ENCODE peak calls at places on chromosomes 16 and 17, in five cellular contexts. One of them, this sample, is unnamed. For H3K9me3, the result is how much of the 10 kb centered on the place peaks cover.

GRCh38 chr17:74223901-74224300 is 10.5 kb downstream of the TTYH2 start:
- DNase-seq in A549: no peak
- DNase-seq in HepG2: no peak
- DNase-seq in H1: no peak
- DNase-seq in K562: no peak
- DNase-seq in this sample: no peak

GRCh38 chr17:2023692-2024571 is 1.2 kb downstream of the RTN4RL1 start:
- DNase-seq in A549: peak
- DNase-seq in HepG2: no peak
- DNase-seq in H1: peak
- DNase-seq in K562: peak
- DNase-seq in this sample: no peak

GRCh38 chr16:1019234-1019933 is 37.8 kb downstream of the SOX8 start:
- DNase-seq in A549: no peak
- DNase-seq in HepG2: no peak
- DNase-seq in H1: no peak
- DNase-seq in K562: no peak
- DNase-seq in this sample: no peak

GRCh38 chr17:58172369-58173071 is 5.7 kb downstream of the OR4D2 start:
- DNase-seq in A549: peak
- DNase-seq in HepG2: peak
- DNase-seq in H1: no peak
- DNase-seq in K562: peak
- DNase-seq in this sample: no peak

GRCh38 chr16:22220076-22220453 is 14.0 kb downstream of the EEF2K start:
- DNase-seq in A549: no peak
- DNase-seq in HepG2: no peak
- DNase-seq in H1: no peak
- DNase-seq in K562: no peak
- DNase-seq in this sample: no peak

GRCh38 chr17:76701471-76701967 is 9.2 kb downstream of the MXRA7 start:
- DNase-seq in A549: no peak
- DNase-seq in HepG2: peak
- DNase-seq in H1: no peak
- DNase-seq in K562: no peak
- DNase-seq in this sample: no peak

GRCh38 chr17:44610871-44611270 is 45.4 kb upstream of the MEIOC start:
- DNase-seq in A549: no peak
- DNase-seq in HepG2: no peak
- DNase-seq in H1: no peak
- DNase-seq in K562: peak
- DNase-seq in this sample: peak

GRCh38 chr17:79749156-79749815 is 18.5 kb downstream of the ENPP7 start:
- DNase-seq in A549: no peak
- DNase-seq in HepG2: no peak
- DNase-seq in H1: no peak
- DNase-seq in K562: no peak
- DNase-seq in this sample: no peak

GRCh38 chr16:57480127-57480753 is 6.1 kb downstream of the DOK4 start:
- DNase-seq in A549: peak
- DNase-seq in HepG2: peak
- DNase-seq in H1: no peak
- DNase-seq in K562: peak
- DNase-seq in this sample: no peak

GRCh38 chr17:17870292-17870691 is 33.5 kb upstream of the SREBF1 start:
- DNase-seq in A549: no peak
- DNase-seq in HepG2: no peak
- DNase-seq in H1: no peak
- DNase-seq in K562: no peak
- DNase-seq in this sample: no peak

GRCh38 chr17:1323336-1323735 is 43.9 kb downstream of the TRARG1 start:
- DNase-seq in A549: no peak
- DNase-seq in HepG2: no peak
- DNase-seq in H1: no peak
- DNase-seq in K562: no peak
- DNase-seq in this sample: no peak

GRCh38 chr17:38705803-38706624 is 941 bp downstream of the MLLT6 start:
- DNase-seq in A549: peak
- DNase-seq in HepG2: peak
- DNase-seq in H1: no peak
- DNase-seq in K562: no peak
- DNase-seq in this sample: peak

GRCh38 chr17:83148317-83149044 is 69.1 kb downstream of the METRNL start:
- DNase-seq in A549: no peak
- DNase-seq in HepG2: no peak
- DNase-seq in H1: no peak
- DNase-seq in K562: no peak
- DNase-seq in this sample: no peak

GRCh38 chr17:33120103-33120502 is 128.5 kb downstream of the SPACA3 start:
- DNase-seq in A549: no peak
- DNase-seq in HepG2: no peak
- DNase-seq in H1: no peak
- DNase-seq in K562: no peak
- DNase-seq in this sample: no peak

GRCh38 chr16:77784441-77785356 is 3.7 kb upstream of the VAT1L start:
- DNase-seq in A549: no peak
- DNase-seq in HepG2: no peak
- DNase-seq in H1: no peak
- DNase-seq in K562: peak
- DNase-seq in this sample: no peak

GRCh38 chr17:52170963-52171572 is 12.6 kb upstream of the CA10 start:
- DNase-seq in A549: peak
- DNase-seq in HepG2: peak
- DNase-seq in H1: no peak
- DNase-seq in K562: no peak
- DNase-seq in this sample: no peak

GRCh38 chr17:45221081-45221996 is at the start of gene FMNL1:
- DNase-seq in A549: no peak
- DNase-seq in HepG2: no peak
- DNase-seq in H1: no peak
- DNase-seq in K562: peak
- DNase-seq in this sample: no peak

GRCh38 chr17:13865650-13866049 is 203.7 kb upstream of the COX10 start:
- DNase-seq in A549: no peak
- DNase-seq in HepG2: no peak
- DNase-seq in H1: no peak
- DNase-seq in K562: no peak
- DNase-seq in this sample: no peak

GRCh38 chr16:24681793-24682192 is 47.7 kb upstream of the TNRC6A start:
- DNase-seq in A549: no peak
- DNase-seq in HepG2: peak
- DNase-seq in H1: no peak
- DNase-seq in K562: no peak
- DNase-seq in this sample: no peak

GRCh38 chr17:13743906-13744305 is 142.2 kb upstream of the HS3ST3A1 start:
- DNase-seq in A549: no peak
- DNase-seq in HepG2: no peak
- DNase-seq in H1: no peak
- DNase-seq in K562: no peak
- DNase-seq in this sample: no peak

GRCh38 chr17:57033296-57033695 is 51.8 kb upstream of the AKAP1 start:
- DNase-seq in A549: no peak
- DNase-seq in HepG2: no peak
- DNase-seq in H1: no peak
- DNase-seq in K562: no peak
- DNase-seq in this sample: peak

GRCh38 chr17:260031-260791 is 78.8 kb upstream of the DOC2B start:
- DNase-seq in A549: no peak
- DNase-seq in HepG2: no peak
- DNase-seq in H1: peak
- DNase-seq in K562: no peak
- DNase-seq in this sample: no peak

GRCh38 chr17:48456584-48456983 is 26.6 kb upstream of the SKAP1 start:
- DNase-seq in A549: no peak
- DNase-seq in HepG2: no peak
- DNase-seq in H1: no peak
- DNase-seq in K562: peak
- DNase-seq in this sample: no peak

GRCh38 chr16:19291459-19291858 is 5.9 kb downstream of the CLEC19A start:
- DNase-seq in A549: no peak
- DNase-seq in HepG2: no peak
- DNase-seq in H1: no peak
- DNase-seq in K562: no peak
- DNase-seq in this sample: peak
- TF ChIP-seq JUN in A549: no peak
- TF ChIP-seq JUN in HepG2: no peak
- TF ChIP-seq JUN in H1: no peak
- TF ChIP-seq JUN in K562: no peak
- TF ChIP-seq JUN in this sample: no peak

GRCh38 chr16:13928644-13929043 is 8.7 kb downstream of the ERCC4 start:
- DNase-seq in A549: no peak
- DNase-seq in HepG2: no peak
- DNase-seq in H1: no peak
- DNase-seq in K562: no peak
- DNase-seq in this sample: no peak
- H3K9me3 ChIP-seq in A549: under half
- H3K9me3 ChIP-seq in HepG2: under half
- H3K9me3 ChIP-seq in H1: under half
- H3K9me3 ChIP-seq in K562: under half
- H3K9me3 ChIP-seq in this sample: under half

DNA sequence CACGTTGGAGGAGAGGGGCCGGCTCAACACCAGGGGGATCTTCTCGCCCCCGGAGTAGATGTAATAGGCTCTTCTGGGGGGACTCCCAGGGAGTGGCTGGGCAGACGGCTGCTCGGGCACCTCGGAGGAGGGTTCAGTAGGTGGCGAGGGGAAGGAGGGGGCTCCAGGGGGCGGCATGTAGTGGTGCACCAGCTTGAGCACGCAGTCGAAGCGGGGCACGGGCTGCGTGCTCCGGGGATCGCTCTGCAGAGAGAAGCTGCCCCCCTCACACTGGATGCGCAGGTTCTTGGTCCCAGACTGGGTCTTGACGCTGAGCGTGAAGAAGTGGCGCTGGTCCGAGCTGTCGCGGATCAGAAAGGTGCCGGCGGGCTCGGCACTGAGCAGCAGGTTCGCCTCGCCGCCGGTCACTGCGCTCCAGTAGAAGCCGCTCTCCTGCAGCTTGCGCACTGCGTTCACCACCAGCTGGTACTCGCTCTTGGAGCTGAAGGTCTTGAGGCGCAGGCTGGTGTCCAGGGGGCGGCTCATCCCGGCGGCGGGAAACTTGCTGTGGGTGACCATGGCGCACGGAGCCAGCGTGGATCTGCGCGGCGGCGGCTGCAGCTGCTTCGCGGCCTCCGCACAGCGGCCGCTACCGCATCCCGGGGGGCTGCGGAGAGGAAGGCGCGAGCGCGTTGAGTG is 1.2 kb downstream of the SOCS3 start:
- DNase-seq in A549: no peak
- DNase-seq in HepG2: no peak
- DNase-seq in H1: no peak
- DNase-seq in K562: no peak
- DNase-seq in this sample: peak
- TF ChIP-seq JUN in A549: no peak
- TF ChIP-seq JUN in HepG2: no peak
- TF ChIP-seq JUN in H1: no peak
- TF ChIP-seq JUN in K562: no peak
- TF ChIP-seq JUN in this sample: no peak

DNA sequence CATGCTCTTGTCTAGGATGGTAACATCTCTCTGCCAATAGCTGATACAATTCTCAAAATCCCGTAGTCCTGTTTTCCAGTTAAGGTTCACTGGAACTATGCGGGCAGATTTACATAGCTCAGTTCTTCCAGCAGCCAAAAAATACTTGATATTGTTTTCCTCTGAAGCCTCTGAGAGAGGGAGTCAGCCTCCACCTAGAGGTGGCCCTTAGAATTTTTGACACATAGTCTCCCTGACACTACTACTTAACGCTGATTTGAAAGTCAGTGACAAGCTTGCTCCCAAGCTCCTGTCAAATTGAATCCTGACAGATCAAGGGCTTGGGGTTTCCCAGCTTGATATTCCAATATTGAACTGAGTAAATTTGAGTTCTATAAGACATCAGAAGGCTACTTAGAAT is 1780.1 kb downstream of the TP53TG3F start:
- DNase-seq in A549: no peak
- DNase-seq in HepG2: no peak
- DNase-seq in H1: no peak
- DNase-seq in K562: no peak
- DNase-seq in this sample: no peak
- H3K9me3 ChIP-seq in A549: under half
- H3K9me3 ChIP-seq in HepG2: half or more
- H3K9me3 ChIP-seq in H1: half or more
- H3K9me3 ChIP-seq in K562: under half
- H3K9me3 ChIP-seq in this sample: under half